ENCODE peak calls at places on chromosomes 16 and 17, in four cellular contexts. Z is lung microvascular endothelial cell; N is activated CD8-positive, alpha-beta memory T cell treated with anti-CD3 and anti-CD28 coated beads, Interleukin-2, amount 50 U/mL, for 4 hours; A is stimulated activated CD4-positive, alpha-beta T cell treated with anti-CD3 and anti-CD28 coated beads, Interleukin-1b, Interleukin-23, amount 100 ng/mL, for 1 hour. Y is an unnamed sample.

GRCh38 chr17:27256225-27257030 is 37.5 kb upstream of the WSB1 start:
- DNase-seq in Z (peak; percentile 66), A (no peak), N (no peak), Y (no peak)

GRCh38 chr17:60525624-60526514 is at the start of gene APPBP2:
- DNase-seq in Z (peak; percentile 94), A (peak; percentile 14), N (peak; percentile 72), Y (peak; percentile 54)

GRCh38 chr16:13379266-13379665 is 477.9 kb downstream of the SHISA9 start:
- DNase-seq in Z (no peak), A (no peak), N (no peak), Y (no peak)

GRCh38 chr16:18984425-18985005 is 781 bp downstream of the TMC7 start:
- DNase-seq in Z (no peak), N (no peak), A (no peak), Y (no peak)

GRCh38 chr17:29074488-29074887 is 31.5 kb downstream of the PIPOX start:
- DNase-seq in A (no peak), Z (no peak), N (no peak), Y (no peak)

GRCh38 chr17:38600906-38601305 is 4.8 kb downstream of the SRCIN1 start:
- DNase-seq in Z (no peak), N (no peak), A (no peak), Y (no peak)

GRCh38 chr17:44921122-44921882 is 6.0 kb upstream of the GFAP start:
- DNase-seq in Z (no peak), N (peak; percentile 10), A (no peak), Y (no peak)

GRCh38 chr17:81733507-81734404 is 21.7 kb downstream of the SLC25A10 start:
- DNase-seq in A (peak; percentile 23), N (peak; percentile 61), Z (peak; percentile 79), Y (no peak)

GRCh38 chr17:34291721-34292348 is 6.3 kb downstream of the CCL11 start:
- DNase-seq in Z (no peak), N (no peak), A (no peak), Y (no peak)

GRCh38 chr16:4214215-4214621 is 27.7 kb downstream of the SRL start:
- DNase-seq in A (no peak), N (no peak), Z (no peak), Y (no peak)

GRCh38 chr17:17377071-17377487 is 73.9 kb downstream of the NT5M start:
- DNase-seq in Z (no peak), A (no peak), N (no peak), Y (no peak)

GRCh38 chr16:80746231-80746630 is 58.2 kb downstream of the CDYL2 start:
- DNase-seq in N (no peak), A (no peak), Z (no peak), Y (no peak)

GRCh38 chr16:67068212-67068753 is 39.3 kb downstream of the CBFB start:
- DNase-seq in Z (no peak), A (no peak), N (no peak), Y (no peak)

GRCh38 chr17:46832945-46833839 is 14.7 kb upstream of the WNT3 start:
- DNase-seq in Z (peak; percentile 38), N (no peak), A (no peak), Y (no peak)

GRCh38 chr16:946048-946395 is 24.8 kb downstream of the LMF1 start:
- DNase-seq in Z (no peak), A (no peak), N (no peak), Y (no peak)

GRCh38 chr17:33520404-33521032 is 227.4 kb upstream of the ASIC2 start:
- DNase-seq in Z (peak; percentile 67), A (no peak), N (peak; percentile 28), Y (peak; percentile 48)

GRCh38 chr17:9240659-9241370 is 219.5 kb downstream of the NTN1 start:
- DNase-seq in Z (peak; percentile 91), A (no peak), N (no peak), Y (no peak)

GRCh38 chr16:26963109-26963508 is 103.6 kb upstream of the C16orf82 start:
- DNase-seq in A (no peak), N (no peak), Z (no peak), Y (peak; percentile 70)

GRCh38 chr16:81127051-81127450 is 30.9 kb upstream of the GCSH start:
- DNase-seq in Z (no peak), N (no peak), A (no peak), Y (no peak)

GRCh38 chr16:27177031-27177774 is 26.1 kb upstream of the KDM8 start:
- DNase-seq in Z (no peak), A (no peak), N (peak; percentile 34), Y (no peak)

GRCh38 chr17:75855310-75856061 is at the start of gene WBP2:
- DNase-seq in Z (peak; percentile 100), N (peak; percentile 94), A (peak; percentile 94), Y (peak; percentile 100)

GRCh38 chr16:53518550-53519416 is 15.8 kb upstream of the AKTIP start:
- DNase-seq in Z (peak; percentile 70), N (peak; percentile 61), A (peak; percentile 33), Y (no peak)

Y was measured in iPS DF 6.9.